ENCODE peak calls at places on chromosomes 11 and 22, in eight cellular contexts. Y is RWPE1; L is HuH-7.5; E is stimulated activated naive CD4-positive, alpha-beta T cell treated with Interleukin-2 at 50 U/mL for 16 hours; A is cardiac fibroblast; T is substantia nigra; G is coronary artery; H is naive thymus-derived CD8-positive, alpha-beta T cell. Z is an unnamed sample.

GRCh38 chr11:126518996-126519351 is 163.5 kb downstream of the ST3GAL4 start:
- DNase-seq in Y (no peak), L (no peak), E (no peak), A (no peak), T (no peak), G (no peak), H (no peak), Z (no peak)

GRCh38 chr11:65209711-65210360 is 28.1 kb downstream of the CAPN1 start:
- DNase-seq in Y (no peak), L (no peak), E (no peak), A (no peak), T (no peak), G (no peak), H (no peak), Z (peak)

GRCh38 chr11:47415949-47416472 is 7.6 kb downstream of the SLC39A13 start:
- DNase-seq in Y (peak), L (no peak), E (no peak), A (peak), T (peak), G (peak), H (no peak), Z (peak)

GRCh38 chr11:57562596-57562995 is 4.9 kb downstream of the UBE2L6 start:
- DNase-seq in Y (no peak), L (no peak), E (no peak), A (no peak), T (no peak), G (no peak), H (no peak), Z (peak)

GRCh38 chr11:30346068-30346688 is 23.3 kb downstream of the ARL14EP start:
- DNase-seq in Y (peak), L (peak), E (no peak), A (peak), T (no peak), G (no peak), H (no peak), Z (peak)

GRCh38 chr22:38832005-38832978 is 11.5 kb downstream of the NPTXR start:
- DNase-seq in Y (no peak), L (no peak), E (no peak), A (no peak), T (peak), G (no peak), H (no peak), Z (no peak)

GRCh38 chr11:42161886-42162285 is 702.4 kb upstream of the LRRC4C start:
- DNase-seq in Y (no peak), L (no peak), E (no peak), A (peak), T (no peak), G (no peak), H (no peak), Z (no peak)

GRCh38 chr11:56624661-56625110 is 10.0 kb upstream of the OR5M1 start:
- DNase-seq in Y (peak), L (no peak), E (no peak), A (peak), T (no peak), G (no peak), H (no peak), Z (peak)

GRCh38 chr11:103794262-103794661 is 242.2 kb upstream of the DDI1 start:
- DNase-seq in Y (no peak), L (no peak), E (no peak), A (peak), T (no peak), G (no peak), H (no peak), Z (no peak)

GRCh38 chr22:20526628-20527355 is 19.4 kb downstream of the MED15 start:
- DNase-seq in Y (no peak), L (no peak), E (no peak), A (peak), T (no peak), G (no peak), H (no peak), Z (no peak)

GRCh38 chr11:46202696-46203391 is 74.6 kb upstream of the CREB3L1 start:
- DNase-seq in Y (no peak), L (no peak), E (no peak), A (no peak), T (no peak), G (no peak), H (no peak), Z (no peak)

GRCh38 chr11:124760806-124761205 is 1.3 kb downstream of the ESAM start:
- DNase-seq in Y (no peak), L (no peak), E (no peak), A (no peak), T (no peak), G (no peak), H (no peak), Z (no peak)

GRCh38 chr11:1220941-1221721 is 1.7 kb upstream of the MUC5B start:
- DNase-seq in Y (no peak), L (peak), E (no peak), A (no peak), T (no peak), G (no peak), H (no peak), Z (no peak)

GRCh38 chr11:1054143-1055108 is 17.9 kb upstream of the MUC6 start:
- DNase-seq in Y (no peak), L (no peak), E (no peak), A (no peak), T (no peak), G (no peak), H (no peak), Z (no peak)

GRCh38 chr22:43197271-43197941 is 10.5 kb upstream of the TTLL12 start:
- DNase-seq in Y (no peak), L (no peak), E (no peak), A (no peak), T (no peak), G (no peak), H (no peak), Z (peak)

GRCh38 chr22:22193923-22194322 is 50.7 kb upstream of the VPREB1 start:
- DNase-seq in Y (no peak), L (no peak), E (no peak), A (no peak), T (no peak), G (no peak), H (no peak), Z (no peak)

GRCh38 chr22:50671641-50672040 is 982 bp upstream of the SHANK3 start:
- DNase-seq in Y (no peak), L (no peak), E (no peak), A (peak), T (no peak), G (peak), H (no peak), Z (no peak)

GRCh38 chr22:37994049-37994448 is 9.7 kb upstream of the SOX10 start:
- DNase-seq in Y (no peak), L (no peak), E (no peak), A (no peak), T (no peak), G (no peak), H (no peak), Z (no peak)

GRCh38 chr11:94314064-94314463 is 9.7 kb downstream of the IZUMO1R start:
- DNase-seq in Y (no peak), L (no peak), E (no peak), A (no peak), T (no peak), G (no peak), H (no peak), Z (no peak)

GRCh38 chr11:34303028-34303427 is 54.8 kb downstream of the ABTB2 start:
- DNase-seq in Y (no peak), L (no peak), E (no peak), A (no peak), T (no peak), G (no peak), H (no peak), Z (no peak)

GRCh38 chr11:3095712-3096361 is 38.6 kb upstream of the CARS1 start:
- DNase-seq in Y (peak), L (no peak), E (no peak), A (peak), T (no peak), G (no peak), H (no peak), Z (peak)

GRCh38 chr11:44574620-44575287 is 9.3 kb downstream of the CD82 start:
- DNase-seq in Y (peak), L (no peak), E (peak), A (peak), T (no peak), G (no peak), H (no peak), Z (peak)

GRCh38 chr22:35971418-35972119 is 57.1 kb downstream of the RBFOX2 start:
- DNase-seq in Y (no peak), L (no peak), E (no peak), A (peak), T (no peak), G (no peak), H (no peak), Z (no peak)

GRCh38 chr22:24806663-24807001 is 621 bp downstream of the SGSM1 start:
- DNase-seq in Y (no peak), L (no peak), E (no peak), A (no peak), T (no peak), G (no peak), H (no peak), Z (no peak)

GRCh38 chr11:65316979-65317786 is 2.5 kb downstream of the CDC42EP2 start:
- DNase-seq in Y (peak), L (no peak), E (no peak), A (peak), T (no peak), G (no peak), H (no peak), Z (peak)

GRCh38 chr22:46537221-46537945 is at the start of gene CELSR1:
- DNase-seq in Y (no peak), L (peak), E (peak), A (no peak), T (no peak), G (no peak), H (no peak), Z (peak)

GRCh38 chr11:113279591-113279990 is 34.8 kb upstream of the TTC12 start:
- DNase-seq in Y (no peak), L (no peak), E (no peak), A (no peak), T (no peak), G (no peak), H (no peak), Z (no peak)

GRCh38 chr11:76041208-76041607 is 165.1 kb downstream of the WNT11 start:
- DNase-seq in Y (no peak), L (no peak), E (no peak), A (no peak), T (no peak), G (no peak), H (no peak), Z (peak)

GRCh38 chr11:27553186-27553585 is 46.6 kb upstream of the LIN7C start:
- DNase-seq in Y (peak), L (no peak), E (no peak), A (no peak), T (peak), G (no peak), H (no peak), Z (peak)

GRCh38 chr11:68145120-68145866 is 24.1 kb upstream of the CHKA start:
- DNase-seq in Y (peak), L (peak), E (no peak), A (no peak), T (no peak), G (no peak), H (no peak), Z (no peak)

GRCh38 chr11:103433380-103433779 is 324.2 kb downstream of the DYNC2H1 start:
- DNase-seq in Y (peak), L (no peak), E (no peak), A (peak), T (no peak), G (no peak), H (no peak), Z (no peak)

GRCh38 chr11:125025968-125026367 is 37.1 kb upstream of the SLC37A2 start:
- DNase-seq in Y (no peak), L (no peak), E (no peak), A (no peak), T (no peak), G (no peak), H (no peak), Z (no peak)

GRCh38 chr11:66542362-66542761 is 3.5 kb downstream of the ZDHHC24 start:
- DNase-seq in Y (no peak), L (no peak), E (no peak), A (peak), T (no peak), G (no peak), H (no peak), Z (no peak)

GRCh38 chr11:44519989-44520737 is 45.3 kb upstream of the CD82 start:
- DNase-seq in Y (no peak), L (no peak), E (no peak), A (no peak), T (no peak), G (no peak), H (no peak), Z (no peak)

GRCh38 chr11:6200975-6201374 is 2.0 kb downstream of the OR52W1 start:
- DNase-seq in Y (no peak), L (no peak), E (no peak), A (no peak), T (no peak), G (no peak), H (no peak), Z (no peak)

GRCh38 chr22:49152146-49152929 is 675.3 kb downstream of the BRD1 start:
- DNase-seq in Y (no peak), L (no peak), E (no peak), A (no peak), T (no peak), G (no peak), H (no peak), Z (no peak)

Z was measured in SW480.